ENCODE peak calls at places on chromosomes 1 and 21, in four cellular contexts. B is brain microvascular endothelial cell, J is PC-9, K is ovary. M is an unnamed sample. For H3K27me3, the result is how much of the 10 kb centered on the place peaks cover.

GRCh38 chr21:14382486-14382834 is 486 bp downstream of the HSPA13 start:
- DNase-seq in K (no peak), B (peak), J (no peak), M (no peak)

GRCh38 chr1:11772458-11772857 is 10.5 kb downstream of the C1orf167 start:
- DNase-seq in B (no peak), J (no peak), K (no peak), M (no peak)

GRCh38 chr1:44290250-44291094 is 64.6 kb downstream of the ERI3 start:
- DNase-seq in B (no peak), K (no peak), J (no peak), M (no peak)

GRCh38 chr1:7447093-7447492 is 324.0 kb upstream of the VAMP3 start:
- DNase-seq in B (no peak), J (no peak), K (no peak), M (no peak)

GRCh38 chr21:16037386-16037785 is 307.6 kb downstream of the USP25 start:
- DNase-seq in K (no peak), J (no peak), B (no peak), M (peak)

GRCh38 chr1:243481101-243481500 is 225.3 kb downstream of the SDCCAG8 start:
- DNase-seq in J (no peak), B (no peak), K (no peak), M (no peak)

GRCh38 chr1:245419572-245419971 is 264.8 kb downstream of the KIF26B start:
- DNase-seq in J (no peak), B (no peak), K (no peak), M (no peak)

GRCh38 chr1:30596891-30597290 is 126.5 kb downstream of the MATN1 start:
- DNase-seq in B (no peak), K (no peak), J (no peak), M (no peak)

GRCh38 chr1:78540056-78540455 is 49.3 kb downstream of the PTGFR start:
- DNase-seq in J (no peak), K (no peak), B (no peak), M (no peak)

GRCh38 chr1:17567582-17567981 is 28.1 kb downstream of the ARHGEF10L start:
- DNase-seq in K (peak), B (no peak), J (no peak), M (no peak)

GRCh38 chr1:185695299-185695698 is 38.9 kb upstream of the HMCN1 start:
- DNase-seq in J (no peak), B (no peak), K (no peak), M (no peak)

GRCh38 chr1:206866062-206866461 is 639 bp downstream of the IL20 start:
- DNase-seq in B (no peak), J (no peak), K (no peak), M (no peak)

GRCh38 chr1:1783320-1783719 is 5.0 kb upstream of the NADK start:
- DNase-seq in K (no peak), B (no peak), J (no peak), M (no peak)

GRCh38 chr1:197660389-197660788 is 114.9 kb downstream of the DENND1B start:
- DNase-seq in J (no peak), B (no peak), K (no peak), M (no peak)

GRCh38 chr1:204319462-204319861 is 40.3 kb downstream of the PLEKHA6 start:
- DNase-seq in B (peak), J (peak), K (no peak), M (peak)

GRCh38 chr1:180598333-180598979 is 33.4 kb upstream of the XPR1 start:
- DNase-seq in K (no peak), B (no peak), J (no peak), M (peak)

DNA sequence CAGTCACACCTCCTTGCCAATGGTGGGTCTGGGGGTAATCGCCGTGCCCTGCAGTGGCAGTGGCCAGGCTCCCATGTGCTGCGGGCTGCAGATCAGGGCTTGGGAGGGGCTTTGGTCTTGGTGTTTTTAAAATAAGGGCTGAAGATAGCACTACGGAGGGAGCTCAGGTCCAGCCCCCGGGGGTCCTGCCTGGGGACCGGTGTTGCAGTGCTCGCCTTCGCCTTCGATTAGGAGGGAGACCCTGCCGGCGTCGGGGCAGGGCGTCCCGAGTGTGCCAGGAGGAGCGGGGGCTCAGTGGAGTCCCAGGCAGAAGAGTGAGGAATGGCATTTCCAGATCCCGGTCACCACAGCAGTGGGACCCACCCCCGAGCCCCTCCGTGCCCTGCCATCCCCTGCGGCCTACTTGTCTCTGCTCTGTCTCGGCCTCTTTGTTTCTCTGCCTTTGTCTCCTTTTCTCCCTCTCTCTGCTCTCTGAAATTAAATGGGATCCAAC is 44.3 kb downstream of the DMRTB1 start:
- DNase-seq in J (no peak), K (no peak), B (no peak), M (no peak)
- H3K4me3 ChIP-seq in J (no peak), K (no peak), B (no peak), M (no peak)

GRCh38 chr1:154698320-154699096 is 90.5 kb upstream of the ADAR start:
- DNase-seq in K (no peak), B (no peak), J (no peak), M (no peak)

GRCh38 chr1:154694995-154695394 is 87.0 kb upstream of the ADAR start:
- DNase-seq in B (no peak), J (no peak), K (no peak), M (no peak)

GRCh38 chr1:154697710-154698109 is 89.7 kb upstream of the ADAR start:
- DNase-seq in B (no peak), J (no peak), K (no peak), M (no peak)

GRCh38 chr1:154696460-154696859 is 88.5 kb upstream of the ADAR start:
- DNase-seq in K (no peak), J (no peak), B (no peak), M (no peak)

GRCh38 chr1:154696001-154696400 is 88.0 kb upstream of the ADAR start:
- DNase-seq in B (no peak), K (no peak), J (no peak), M (no peak)
- TF ChIP-seq CTCF in B (peak), K (no peak), J (peak), M (peak)

DNA sequence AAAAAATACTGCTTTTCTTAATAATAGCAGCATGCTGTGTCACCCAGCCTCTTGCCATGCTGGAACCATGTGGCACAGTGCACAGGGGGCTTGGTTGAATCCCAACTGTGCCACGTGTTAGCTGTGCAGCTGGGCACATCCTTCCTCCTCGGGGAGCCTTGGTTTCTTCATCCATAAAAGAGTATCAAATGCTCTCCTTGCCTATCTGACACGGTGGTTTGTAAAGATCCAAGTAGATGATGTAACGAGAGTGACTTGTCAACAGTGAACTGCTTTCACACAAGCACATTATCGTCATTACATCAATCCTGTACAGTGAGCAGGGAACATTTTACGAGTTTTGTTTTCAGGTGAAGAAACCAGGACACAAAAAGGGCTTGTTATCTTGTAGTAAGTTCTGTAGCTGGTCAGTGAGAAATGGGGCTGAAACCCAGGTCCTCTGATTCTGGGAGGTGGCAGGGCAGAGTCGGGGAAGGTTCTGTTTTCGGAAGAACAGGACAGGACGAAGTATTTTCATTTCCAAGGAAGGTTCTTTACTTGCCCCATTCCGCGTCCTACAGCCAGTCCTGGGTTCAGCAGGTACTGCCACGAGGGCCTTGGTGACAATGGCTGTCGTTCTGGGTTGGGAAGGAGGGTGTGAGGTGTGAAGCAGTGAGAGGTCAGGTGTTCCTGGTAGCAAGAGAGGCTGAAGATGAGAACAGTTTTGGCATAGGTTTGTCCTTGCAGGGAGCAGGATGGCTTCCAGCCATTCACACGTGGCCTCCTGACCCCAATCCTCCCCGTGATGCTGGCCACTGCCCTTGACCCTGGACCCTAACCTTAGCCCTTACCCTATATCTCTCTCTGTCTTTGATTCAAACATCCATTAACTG is 24.6 kb downstream of the VASH2 start:
- DNase-seq in B (no peak), J (no peak), K (no peak), M (no peak)
- H3K27me3 ChIP-seq in B (under half), J (under half), K (under half), M (under half)

DNA sequence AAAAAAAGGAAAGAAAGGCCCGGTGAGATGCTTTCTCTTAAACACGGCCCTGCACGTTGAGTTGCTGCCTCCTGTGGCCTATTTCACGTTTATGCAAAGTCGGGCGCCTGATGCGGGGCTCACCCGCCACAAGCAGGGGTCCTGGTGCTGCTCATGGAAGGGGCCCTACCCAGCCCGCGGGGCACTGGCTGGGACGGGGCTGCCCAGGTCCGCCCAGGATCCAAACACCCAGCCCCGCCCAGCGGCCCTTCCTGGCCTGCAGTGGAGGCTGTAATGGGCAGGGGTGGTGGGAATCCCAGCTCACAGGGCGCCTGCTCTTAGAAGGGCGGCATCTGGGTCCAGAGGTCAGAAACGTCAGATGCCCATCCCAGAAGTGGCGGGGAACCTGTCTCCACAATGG is 1.6 kb downstream of the COL6A2 start:
- DNase-seq in B (no peak), J (no peak), K (peak), M (no peak)
- H3K4me3 ChIP-seq in B (peak), J (no peak), K (peak), M (peak)

DNA sequence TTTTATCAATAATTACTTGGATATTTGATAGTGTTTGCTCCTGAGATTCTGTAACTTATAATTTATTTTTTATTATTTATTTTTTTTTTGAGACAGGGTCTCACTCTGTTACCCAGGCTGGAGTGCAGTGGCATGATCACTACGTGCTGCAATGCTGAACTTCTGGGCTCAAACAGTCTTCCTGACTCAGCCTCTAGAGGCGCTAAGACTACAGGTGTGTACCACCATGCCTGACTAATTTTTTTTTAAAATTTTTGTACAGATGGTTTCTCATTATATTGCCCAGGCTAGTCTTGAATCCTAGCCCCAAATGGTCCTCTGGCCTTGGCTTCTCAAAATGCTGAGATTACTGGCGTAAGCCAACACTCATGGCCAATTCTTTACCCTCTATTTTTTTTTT is 845.5 kb upstream of the ADGRL4 start:
- DNase-seq in K (no peak), J (no peak), B (no peak), M (no peak)
- TF ChIP-seq CTCF in K (no peak), J (peak), B (peak), M (peak)

DNA sequence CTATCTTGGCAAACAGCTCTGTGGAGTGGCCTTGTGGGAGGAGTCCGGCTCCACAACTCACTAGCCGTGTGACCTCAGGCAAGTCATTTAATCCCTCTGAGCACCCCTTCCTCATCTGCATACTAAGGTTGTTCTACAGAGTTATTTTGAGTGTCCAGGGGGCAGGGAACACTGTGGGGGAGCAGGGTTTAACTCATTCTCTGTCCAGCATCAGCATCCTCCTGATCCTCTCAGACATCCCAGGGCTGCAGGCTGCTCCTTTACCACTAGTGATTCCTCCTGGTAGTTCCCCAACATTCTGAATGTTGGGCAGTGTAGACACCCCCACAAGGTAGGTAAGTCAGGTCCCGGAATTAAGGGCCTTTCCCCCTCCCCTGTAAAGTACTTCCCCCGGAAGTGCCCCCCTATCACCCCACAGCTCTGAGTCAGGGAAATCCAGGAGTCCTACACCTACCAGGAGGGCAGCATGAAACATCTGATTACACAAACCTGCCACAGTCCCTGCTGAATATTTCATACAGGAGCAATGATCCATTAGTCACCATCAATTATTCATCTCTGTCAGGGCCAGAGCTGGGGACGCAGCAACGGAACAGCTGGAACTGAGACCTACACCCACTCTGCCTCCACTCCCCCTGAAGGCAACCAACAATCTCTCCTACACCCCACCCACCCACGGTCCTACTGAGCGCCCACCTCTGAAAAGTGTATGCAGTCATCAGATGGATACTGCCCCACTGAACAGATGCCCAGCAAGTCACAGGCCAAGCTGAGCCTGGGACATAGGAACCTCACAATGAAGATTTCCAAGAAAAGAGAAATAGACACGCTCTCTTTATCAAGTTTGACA is 20.5 kb downstream of the SYT2 start:
- DNase-seq in J (no peak), B (no peak), K (no peak), M (no peak)
- H3K27me3 ChIP-seq in J (half or more), B (under half), K (under half), M (under half)

GRCh38 chr1:22654692-22655091 is 1.7 kb downstream of the C1QB start:
- DNase-seq in B (no peak), K (no peak), J (no peak), M (no peak)
- H3K4me3 ChIP-seq in B (no peak), K (no peak), J (no peak), M (no peak)